ENCODE peak calls at places on chromosomes 6 and 20, in ten cellular contexts. E is nephron progenitor cell, A is GM20000, U is PC-9, T is AG09319, V is cardiac fibroblast, O is astrocyte of the spinal cord, F is thoracic aorta, P is GM13976, S is kidney epithelial cell. G is an unnamed sample.
A peak's percentile ranks its signal among the peaks of the same experiment; 100 is the strongest.

GRCh38 chr6:108800510-108800909 is 47.7 kb upstream of the ARMC2 start:
- DNase-seq in E (no peak), A (no peak), U (no peak), T (no peak), V (peak; percentile 26), O (no peak), F (no peak), P (no peak), S (no peak), G (no peak)

GRCh38 chr20:50193851-50194830 is 3.5 kb downstream of the CEBPB start:
- DNase-seq in E (no peak), A (no peak), U (peak; percentile 48), T (no peak), V (no peak), O (peak; percentile 9), F (no peak), P (no peak), S (no peak), G (peak; percentile 12)

GRCh38 chr20:53672484-53673129 is 79.0 kb upstream of the ZNF217 start:
- DNase-seq in E (no peak), A (no peak), U (peak; percentile 50), T (no peak), V (peak; percentile 41), O (peak; percentile 73), F (no peak), P (no peak), S (peak; percentile 70), G (no peak)

GRCh38 chr6:78436335-78436734 is 431.0 kb upstream of the IRAK1BP1 start:
- DNase-seq in E (no peak), A (no peak), U (no peak), T (no peak), V (peak; percentile 70), O (peak; percentile 35), F (no peak), P (no peak), S (no peak), G (peak; percentile 45)

GRCh38 chr20:64035066-64035932 is 683 bp upstream of the C20orf204 start:
- DNase-seq in E (no peak), A (peak; percentile 66), U (no peak), T (no peak), V (no peak), O (no peak), F (no peak), P (peak; percentile 71), S (no peak), G (no peak)

GRCh38 chr6:170035896-170036295 is 255.0 kb downstream of the DLL1 start:
- DNase-seq in E (no peak), A (no peak), U (no peak), T (no peak), V (no peak), O (no peak), F (no peak), P (no peak), S (no peak), G (no peak)

GRCh38 chr6:157760589-157761330 is 62.3 kb upstream of the SNX9 start:
- DNase-seq in E (no peak), A (no peak), U (peak; percentile 82), T (peak; percentile 79), V (peak; percentile 91), O (peak; percentile 93), F (no peak), P (no peak), S (peak; percentile 70), G (peak; percentile 82)

GRCh38 chr6:43853066-43853650 is 83.1 kb downstream of the VEGFA start:
- DNase-seq in E (no peak), A (no peak), U (no peak), T (no peak), V (no peak), O (no peak), F (no peak), P (no peak), S (no peak), G (no peak)

GRCh38 chr20:55160022-55160421 is 684.6 kb downstream of the DOK5 start:
- DNase-seq in E (peak; percentile 14), A (no peak), U (no peak), T (no peak), V (no peak), O (peak; percentile 37), F (no peak), P (no peak), S (peak; percentile 9), G (no peak)

GRCh38 chr6:140446241-140446640 is 1071.8 kb upstream of the CITED2 start:
- DNase-seq in E (no peak), A (no peak), U (no peak), T (no peak), V (no peak), O (no peak), F (no peak), P (no peak), S (no peak), G (no peak)
- TF ChIP-seq CTCF in E (no peak), A (no peak), U (no peak), T (no peak), V (no peak), O (no peak), F (no peak), P (no peak), S (no peak), G (no peak)

GRCh38 chr20:4026093-4026601 is 10.8 kb upstream of the RNF24 start:
- DNase-seq in E (no peak), A (no peak), U (no peak), T (peak; percentile 55), V (peak; percentile 81), O (peak; percentile 69), F (no peak), P (no peak), S (no peak), G (peak; percentile 70)
- TF ChIP-seq CTCF in E (no peak), A (no peak), U (no peak), T (peak; percentile 73), V (peak; percentile 68), O (peak; percentile 59), F (peak; percentile 42), P (no peak), S (peak; percentile 31), G (peak; percentile 66)

GRCh38 chr6:160667854-160668481 is 3.9 kb upstream of the LPA start:
- DNase-seq in E (peak; percentile 41), A (peak; percentile 63), U (no peak), T (no peak), V (peak; percentile 1), O (no peak), F (no peak), P (peak; percentile 44), S (no peak), G (no peak)
- TF ChIP-seq CTCF in E (peak; percentile 45), A (peak; percentile 54), U (peak; percentile 71), T (no peak), V (no peak), O (no peak), F (no peak), P (peak; percentile 64), S (peak; percentile 47), G (peak; percentile 42)

DNA sequence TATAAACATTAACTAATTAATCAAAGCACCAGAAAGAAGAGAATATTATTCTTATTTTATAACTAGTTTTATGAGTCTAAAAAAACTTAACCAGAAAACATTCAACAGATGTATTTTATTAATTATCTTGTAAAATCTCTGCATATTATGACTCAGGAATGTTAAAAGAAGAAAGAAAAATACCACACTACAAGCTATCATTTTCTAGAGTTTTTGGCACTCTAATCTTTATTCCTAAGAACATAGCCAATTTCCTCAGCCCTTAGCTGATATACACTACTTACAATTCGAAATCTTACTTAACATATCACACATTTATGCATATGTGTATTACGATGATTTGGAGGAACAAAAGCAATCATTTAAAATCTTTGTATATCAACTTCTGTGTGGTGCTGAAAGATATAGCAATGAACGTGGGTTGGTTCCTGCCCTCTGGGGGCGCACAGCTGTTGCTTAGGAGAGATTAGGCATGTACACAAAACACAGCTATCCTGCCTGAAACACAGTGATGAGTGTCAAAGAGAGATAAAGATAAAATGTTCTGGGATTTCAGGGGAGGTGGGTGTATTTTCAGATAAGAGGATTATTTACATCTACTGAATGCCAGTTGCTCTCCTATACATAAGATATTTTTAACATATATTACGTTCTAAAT is 404.5 kb downstream of the SYNE1 start:
- DNase-seq in E (no peak), A (no peak), U (no peak), T (no peak), V (peak; percentile 49), O (peak; percentile 49), F (no peak), P (no peak), S (no peak), G (peak; percentile 49)
- TF ChIP-seq CTCF in E (no peak), A (no peak), U (no peak), T (peak; percentile 16), V (peak; percentile 25), O (no peak), F (no peak), P (no peak), S (no peak), G (peak; percentile 53)

GRCh38 chr6:45991189-45991588 is 24.5 kb downstream of the CLIC5 start:
- DNase-seq in E (no peak), A (no peak), U (no peak), T (no peak), V (no peak), O (no peak), F (no peak), P (no peak), S (no peak), G (no peak)
- TF ChIP-seq CTCF in E (peak; percentile 21), A (no peak), U (no peak), T (no peak), V (no peak), O (peak; percentile 4), F (no peak), P (no peak), S (no peak), G (no peak)

GRCh38 chr6:81751388-81752083 is 945 bp downstream of the TENT5A start:
- DNase-seq in E (peak; percentile 52), A (peak; percentile 24), U (no peak), T (no peak), V (peak; percentile 57), O (peak; percentile 45), F (no peak), P (peak; percentile 27), S (no peak), G (peak; percentile 29)

GRCh38 chr6:81752084-81752968 is at the start of gene TENT5A:
- DNase-seq in E (peak; percentile 86), A (peak; percentile 90), U (peak; percentile 74), T (peak; percentile 86), V (peak; percentile 90), O (peak; percentile 95), F (peak; percentile 79), P (peak; percentile 86), S (peak; percentile 54), G (peak; percentile 92)

GRCh38 chr6:81753709-81754678 is 1.5 kb upstream of the TENT5A start:
- DNase-seq in E (peak; percentile 73), A (peak; percentile 70), U (no peak), T (no peak), V (peak; percentile 74), O (peak; percentile 59), F (peak; percentile 54), P (peak; percentile 54), S (no peak), G (peak; percentile 61)

GRCh38 chr6:81754906-81755305 is 2.4 kb upstream of the TENT5A start:
- DNase-seq in E (no peak), A (no peak), U (no peak), T (no peak), V (no peak), O (no peak), F (no peak), P (no peak), S (no peak), G (no peak)

GRCh38 chr6:81752969-81753708 is 658 bp upstream of the TENT5A start:
- DNase-seq in E (peak; percentile 85), A (peak; percentile 77), U (peak; percentile 63), T (peak; percentile 85), V (peak; percentile 89), O (peak; percentile 94), F (peak; percentile 68), P (peak; percentile 79), S (peak; percentile 35), G (peak; percentile 90)
- TF ChIP-seq CTCF in E (no peak), A (no peak), U (no peak), T (peak; percentile 37), V (peak; percentile 23), O (peak; percentile 35), F (no peak), P (no peak), S (peak; percentile 35), G (no peak)

G was measured in HFFc6.